ENCODE peak calls at places on chromosome 18, in ten cellular contexts. I is ELR; U is T-helper 1 cell; G is activated CD8-positive, alpha-beta memory T cell treated with anti-CD3 and anti-CD28 coated beads for 24 hours; A is SW 1271; R is activated CD4-positive, alpha-beta memory T cell treated with anti-CD3 and anti-CD28 coated beads for 36 hours; J is C1 segment of cervical spinal cord; K is A172; H is Panc1; Y is adipocyte. E is an unnamed sample.

GRCh38 chr18:58497845-58498244 is 131.0 kb downstream of the ALPK2 start:
- DNase-seq in I (peak), U (no peak), G (no peak), A (no peak), R (no peak), J (no peak), K (no peak), H (no peak), Y (peak), E (no peak)

GRCh38 chr18:58687871-58688308 is 16.6 kb downstream of the MALT1 start:
- DNase-seq in I (no peak), U (peak), G (peak), A (no peak), R (peak), J (no peak), K (no peak), H (no peak), Y (no peak), E (no peak)

GRCh38 chr18:41972067-41973000 is 17.3 kb downstream of the PIK3C3 start:
- DNase-seq in I (no peak), U (no peak), G (no peak), A (no peak), R (no peak), J (no peak), K (peak), H (no peak), Y (no peak), E (no peak)

GRCh38 chr18:40980171-40980570 is 974.9 kb upstream of the PIK3C3 start:
- DNase-seq in I (peak), U (no peak), G (no peak), A (no peak), R (no peak), J (no peak), K (no peak), H (no peak), Y (no peak), E (no peak)

GRCh38 chr18:8991131-8991530 is 111.4 kb upstream of the NDUFV2 start:
- DNase-seq in I (no peak), U (no peak), G (no peak), A (no peak), R (no peak), J (no peak), K (no peak), H (no peak), Y (peak), E (no peak)

GRCh38 chr18:26549103-26549485 is 741 bp upstream of the KCTD1 start:
- DNase-seq in I (peak), U (peak), G (peak), A (no peak), R (peak), J (no peak), K (peak), H (no peak), Y (peak), E (peak)

GRCh38 chr18:46668135-46668534 is 11.1 kb upstream of the LOXHD1 start:
- DNase-seq in I (no peak), U (no peak), G (no peak), A (no peak), R (no peak), J (no peak), K (no peak), H (no peak), Y (no peak), E (no peak)

GRCh38 chr18:25650201-25650941 is 298.4 kb upstream of the ZNF521 start:
- DNase-seq in I (peak), U (no peak), G (no peak), A (peak), R (no peak), J (no peak), K (no peak), H (no peak), Y (peak), E (peak)

GRCh38 chr18:44942073-44942472 is 261.4 kb downstream of the SETBP1 start:
- DNase-seq in I (no peak), U (no peak), G (no peak), A (no peak), R (no peak), J (no peak), K (no peak), H (no peak), Y (no peak), E (no peak)

GRCh38 chr18:50744253-50744652 is 75.6 kb downstream of the MRO start:
- DNase-seq in I (no peak), U (no peak), G (no peak), A (no peak), R (no peak), J (no peak), K (no peak), H (no peak), Y (no peak), E (no peak)